ENCODE peak calls at places on chromosomes 11 and 22, in five cellular contexts. V is EL, B is Peyer's patch, O is A549, S is ACHN. T is an unnamed sample.

GRCh38 chr11:118048472-118049370 is 28.2 kb upstream of the TMPRSS4 start:
- DNase-seq in V (no peak), B (peak), O (no peak), S (no peak), T (no peak)

GRCh38 chr11:21710791-21711190 is 482.1 kb upstream of the ANO5 start:
- DNase-seq in V (no peak), B (no peak), O (no peak), S (no peak), T (no peak)

GRCh38 chr22:39502789-39503464 is 837 bp downstream of the MIEF1 start:
- DNase-seq in V (peak), B (no peak), O (no peak), S (no peak), T (no peak)

GRCh38 chr11:42482822-42483221 is 829.0 kb upstream of the API5 start:
- DNase-seq in V (no peak), B (no peak), O (no peak), S (no peak), T (no peak)

GRCh38 chr11:112694813-112695212 is 266.4 kb upstream of the NCAM1 start:
- DNase-seq in V (no peak), B (no peak), O (no peak), S (no peak), T (no peak)

GRCh38 chr11:116078101-116078561 is 573.9 kb upstream of the CADM1 start:
- DNase-seq in V (no peak), B (no peak), O (no peak), S (no peak), T (no peak)

GRCh38 chr11:59102259-59102765 is 4.7 kb upstream of the FAM111B start:
- DNase-seq in V (peak), B (peak), O (peak), S (peak), T (peak)

GRCh38 chr11:118398797-118399564 is 2.4 kb upstream of the ATP5MG start:
- DNase-seq in V (no peak), B (no peak), O (no peak), S (no peak), T (no peak)

GRCh38 chr22:33529424-33530113 is 390.7 kb downstream of the LARGE1 start:
- DNase-seq in V (no peak), B (no peak), O (no peak), S (peak), T (no peak)

GRCh38 chr22:29073618-29074275 is 912 bp downstream of the KREMEN1 start:
- DNase-seq in V (peak), B (peak), O (no peak), S (peak), T (peak)

T was measured in sciatic nerve.